ENCODE peak calls at places on chromosomes 3 and 15, in seven cellular contexts. O is transverse colon, A is upper lobe of left lung, E is pancreas, Y is heart left ventricle, S is IMR-90, Q is left ventricle myocardium inferior. X is an unnamed sample.

GRCh38 chr3:12994357-12994606 is 78.9 kb downstream of the IQSEC1 start:
- DNase-seq in S (no peak), E (peak; percentile 44), O (peak; percentile 71), Y (peak; percentile 65), A (peak; percentile 92), Q (peak; percentile 69), X (no peak)

GRCh38 chr15:75172168-75172841 is 29.4 kb upstream of the C15orf39 start:
- DNase-seq in S (no peak), Q (no peak), Y (no peak), A (no peak), O (no peak), E (no peak), X (no peak)

GRCh38 chr3:176964656-176965055 is 232.6 kb downstream of the TBL1XR1 start:
- DNase-seq in E (no peak), A (no peak), Y (no peak), O (no peak), Q (no peak), S (no peak), X (no peak)

GRCh38 chr3:143627336-143627735 is 220.9 kb downstream of the SLC9A9 start:
- DNase-seq in E (no peak), O (no peak), A (no peak), S (peak; percentile 3), Y (no peak), Q (no peak), X (no peak)

GRCh38 chr15:48395532-48396011 is 64.3 kb downstream of the DUT start:
- DNase-seq in Y (peak; percentile 70), E (peak; percentile 13), S (peak; percentile 86), Q (peak; percentile 81), A (peak; percentile 64), O (peak; percentile 22), X (no peak)

GRCh38 chr3:178856804-178857203 is 214.8 kb downstream of the ZMAT3 start:
- DNase-seq in A (no peak), O (no peak), Y (no peak), E (no peak), S (no peak), Q (no peak), X (no peak)

GRCh38 chr3:154184582-154184981 is 63.4 kb downstream of the ARHGEF26 start:
- DNase-seq in Q (no peak), E (no peak), Y (no peak), S (no peak), A (no peak), O (no peak), X (no peak)

GRCh38 chr3:64974401-64974800 is 286.6 kb upstream of the ADAMTS9 start:
- DNase-seq in A (no peak), E (no peak), Q (no peak), S (no peak), Y (no peak), O (no peak), X (no peak)

GRCh38 chr15:90812881-90813280 is 55.5 kb upstream of the FURIN start:
- DNase-seq in O (no peak), Y (no peak), S (no peak), E (no peak), A (no peak), Q (no peak), X (no peak)

GRCh38 chr15:93570571-93570970 is 481.6 kb upstream of the RGMA start:
- DNase-seq in Q (no peak), E (no peak), Y (no peak), O (no peak), S (no peak), A (no peak), X (no peak)

GRCh38 chr3:67468511-67468910 is 185.9 kb downstream of the SUCLG2 start:
- DNase-seq in A (no peak), O (no peak), S (peak; percentile 32), Y (no peak), Q (no peak), E (no peak), X (no peak)

GRCh38 chr3:27114684-27115083 is 254.5 kb downstream of the NEK10 start:
- DNase-seq in Q (no peak), Y (no peak), E (no peak), S (peak; percentile 50), A (no peak), O (no peak), X (no peak)

GRCh38 chr3:176595307-176595706 is 602.0 kb downstream of the TBL1XR1 start:
- DNase-seq in S (peak; percentile 24), Q (no peak), O (no peak), Y (no peak), E (no peak), A (no peak), X (no peak)

GRCh38 chr15:90638963-90639362 is 78.2 kb upstream of the BLM start:
- DNase-seq in S (no peak), A (peak; percentile 36), Y (no peak), O (no peak), E (no peak), Q (no peak), X (no peak)

GRCh38 chr3:115958531-115958930 is 335.2 kb downstream of the GAP43 start:
- DNase-seq in Y (no peak), Q (no peak), S (no peak), O (no peak), A (no peak), E (no peak), X (no peak)

GRCh38 chr3:7144696-7145308 is 283.9 kb downstream of the GRM7 start:
- DNase-seq in E (no peak), Q (no peak), A (no peak), O (no peak), Y (no peak), S (no peak), X (no peak)

GRCh38 chr3:79001255-79001654 is 766.5 kb downstream of the ROBO1 start:
- DNase-seq in O (no peak), Q (no peak), A (no peak), S (no peak), E (no peak), Y (no peak), X (no peak)

GRCh38 chr3:79005084-79005483 is 762.7 kb downstream of the ROBO1 start:
- DNase-seq in Q (no peak), S (no peak), O (no peak), Y (no peak), E (no peak), A (no peak), X (no peak)

GRCh38 chr3:79002465-79003372 is 765.1 kb downstream of the ROBO1 start:
- DNase-seq in Y (no peak), Q (no peak), A (no peak), E (no peak), S (no peak), O (no peak), X (no peak)

GRCh38 chr3:79006077-79006476 is 761.7 kb downstream of the ROBO1 start:
- DNase-seq in E (no peak), O (no peak), S (no peak), Q (no peak), A (no peak), Y (no peak), X (no peak)

DNA sequence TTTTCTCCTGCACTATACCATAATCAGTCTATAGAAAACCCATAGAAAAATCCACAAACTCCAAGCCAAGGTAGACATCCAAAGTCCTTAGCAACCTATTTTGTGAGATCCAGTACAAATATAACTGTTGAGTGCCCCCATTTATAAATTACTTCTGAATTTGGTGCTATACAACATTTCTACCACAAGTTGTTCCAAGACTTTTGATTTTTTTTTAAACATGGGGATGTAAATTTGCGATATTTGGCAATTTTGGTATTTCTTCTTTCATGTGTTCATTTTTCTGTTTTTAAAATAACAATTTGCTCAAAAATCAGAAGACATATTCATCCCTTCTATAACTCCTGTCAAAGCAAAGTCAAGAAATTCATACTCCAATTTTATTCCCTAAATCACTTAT is 763.8 kb downstream of the ROBO1 start:
- DNase-seq in A (no peak), O (no peak), Q (no peak), Y (no peak), E (no peak), S (no peak), X (no peak)
- TF ChIP-seq CTCF in A (no peak), O (no peak), Q (no peak), Y (no peak), E (no peak), S (no peak), X (no peak)

DNA sequence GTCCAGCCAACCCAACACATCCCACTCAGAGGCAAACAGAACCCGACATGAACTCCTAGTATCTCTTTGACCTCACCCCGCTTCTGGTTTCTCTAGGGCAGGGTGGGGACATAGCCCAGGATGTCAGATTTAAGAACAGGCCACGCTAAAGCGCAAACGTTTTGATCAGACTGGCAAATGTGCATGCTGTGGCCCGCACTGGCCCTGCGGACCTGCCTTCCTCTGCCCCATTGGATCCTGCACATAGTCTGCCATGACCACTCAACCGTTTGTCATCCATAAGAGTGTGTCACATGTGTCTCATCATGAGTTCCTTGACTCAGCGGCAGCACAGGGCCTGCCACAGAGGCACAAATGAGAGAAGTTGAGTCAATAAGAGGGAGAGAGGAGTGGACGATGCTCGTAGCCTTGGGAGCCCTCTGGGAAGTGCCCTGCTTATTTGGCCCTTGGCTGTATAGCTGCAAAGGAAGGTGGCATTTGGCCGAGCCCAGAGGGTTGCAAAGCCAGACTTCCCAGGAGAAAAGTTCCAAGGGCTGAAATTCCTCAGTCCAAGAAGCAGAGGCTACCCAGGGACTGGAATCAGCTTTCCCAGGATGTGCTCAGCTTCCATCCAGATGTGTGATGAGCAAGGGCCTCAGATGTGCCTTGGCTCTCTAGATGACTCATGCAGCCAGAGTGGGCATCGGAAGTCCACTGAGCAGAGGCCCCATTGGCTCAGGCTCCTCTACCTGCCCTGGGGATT is 55.5 kb upstream of the SLCO2A1 start:
- DNase-seq in O (no peak), Q (no peak), A (no peak), S (peak; percentile 43), E (no peak), Y (no peak), X (no peak)
- H3K27ac ChIP-seq in O (no peak overlapping the region), Q (no peak overlapping the region), A (no peak overlapping the region), S (no peak overlapping the region), E (no peak overlapping the region), Y (no peak overlapping the region), X (no peak overlapping the region)

GRCh38 chr3:151612119-151612518 is 121.6 kb upstream of the AADACL2 start:
- DNase-seq in A (no peak), Y (no peak), E (no peak), O (no peak), S (no peak), Q (no peak), X (no peak)
- TF ChIP-seq CTCF in A (no peak), Y (no peak), E (no peak), O (no peak), S (no peak), Q (no peak), X (no peak)

GRCh38 chr3:45029216-45029615 is 3.1 kb downstream of the CLEC3B start:
- DNase-seq in Q (no peak), O (no peak), Y (no peak), E (no peak), S (no peak), A (no peak), X (no peak)
- H3K27ac ChIP-seq in Q (peak overlapping the region; percentile 93), O (no peak overlapping the region), Y (peak overlapping the region; percentile 31), E (no peak overlapping the region), S (no peak overlapping the region), A (peak overlapping the region; percentile 7), X (no peak overlapping the region)

GRCh38 chr3:17891139-17891850 is 148.9 kb upstream of the TBC1D5 start:
- DNase-seq in A (no peak), Q (no peak), E (no peak), O (no peak), Y (no peak), S (peak; percentile 8), X (no peak)

GRCh38 chr3:17894434-17895060 is 152.1 kb upstream of the TBC1D5 start:
- DNase-seq in Y (no peak), E (no peak), O (peak; percentile 57), A (no peak), Q (no peak), S (peak; percentile 45), X (peak; percentile 6)
- TF ChIP-seq CTCF in Y (peak; percentile 22), E (no peak), O (peak; percentile 24), A (no peak), Q (peak; percentile 29), S (peak; percentile 40), X (no peak)

X was measured in CD4-positive, alpha-beta T cell.